ENCODE peak calls at places on chromosomes 2 and 18, in four cellular contexts. V is neural progenitor cell, C is GM13976, J is IMR-90. D is an unnamed sample.

GRCh38 chr2:157056200-157056676 is 201.3 kb upstream of the GALNT5 start:
- DNase-seq in C (no peak), V (no peak), J (peak; percentile 75), D (no peak)

GRCh38 chr2:177114712-177115111 is 97.9 kb upstream of the HNRNPA3 start:
- DNase-seq in C (no peak), J (no peak), V (no peak), D (no peak)

GRCh38 chr2:23381084-23381483 is 3.9 kb upstream of the KLHL29 start:
- DNase-seq in C (no peak), J (peak; percentile 77), V (no peak), D (no peak)

GRCh38 chr2:156064540-156064939 is 268.0 kb downstream of the NR4A2 start:
- DNase-seq in C (no peak), V (no peak), J (no peak), D (no peak)

GRCh38 chr2:29223851-29224692 is 108.9 kb downstream of the CLIP4 start:
- DNase-seq in V (no peak), C (no peak), J (peak; percentile 55), D (no peak)

GRCh38 chr2:191051825-191052778 is 38.1 kb upstream of the STAT1 start:
- DNase-seq in C (peak; percentile 40), J (peak; percentile 74), V (peak; percentile 57), D (no peak)

GRCh38 chr2:65317841-65318240 is 90.2 kb downstream of the ACTR2 start:
- DNase-seq in C (no peak), V (no peak), J (peak; percentile 24), D (no peak)

GRCh38 chr2:232898592-232899541 is 28.8 kb downstream of the SNORC start:
- DNase-seq in V (no peak), C (no peak), J (peak; percentile 75), D (no peak)

GRCh38 chr2:227010433-227010832 is 153.6 kb downstream of the COL4A4 start:
- DNase-seq in V (no peak), C (no peak), J (peak; percentile 53), D (no peak)

GRCh38 chr2:120428748-120429147 is 82.8 kb downstream of the INHBB start:
- DNase-seq in V (no peak), J (no peak), C (no peak), D (no peak)

GRCh38 chr18:73023975-73024374 is 156.2 kb upstream of the NETO1 start:
- DNase-seq in J (no peak), C (no peak), V (no peak), D (no peak)

GRCh38 chr18:73774836-73775509 is 372.7 kb downstream of the FBXO15 start:
- DNase-seq in J (no peak), C (no peak), V (peak; percentile 45), D (no peak)

GRCh38 chr2:7133521-7133920 is 216.3 kb downstream of the RNF144A start:
- DNase-seq in C (no peak), V (no peak), J (no peak), D (no peak)
- TF ChIP-seq CTCF in C (peak; percentile 18), V (no peak), J (no peak), D (peak; percentile 44)

DNA sequence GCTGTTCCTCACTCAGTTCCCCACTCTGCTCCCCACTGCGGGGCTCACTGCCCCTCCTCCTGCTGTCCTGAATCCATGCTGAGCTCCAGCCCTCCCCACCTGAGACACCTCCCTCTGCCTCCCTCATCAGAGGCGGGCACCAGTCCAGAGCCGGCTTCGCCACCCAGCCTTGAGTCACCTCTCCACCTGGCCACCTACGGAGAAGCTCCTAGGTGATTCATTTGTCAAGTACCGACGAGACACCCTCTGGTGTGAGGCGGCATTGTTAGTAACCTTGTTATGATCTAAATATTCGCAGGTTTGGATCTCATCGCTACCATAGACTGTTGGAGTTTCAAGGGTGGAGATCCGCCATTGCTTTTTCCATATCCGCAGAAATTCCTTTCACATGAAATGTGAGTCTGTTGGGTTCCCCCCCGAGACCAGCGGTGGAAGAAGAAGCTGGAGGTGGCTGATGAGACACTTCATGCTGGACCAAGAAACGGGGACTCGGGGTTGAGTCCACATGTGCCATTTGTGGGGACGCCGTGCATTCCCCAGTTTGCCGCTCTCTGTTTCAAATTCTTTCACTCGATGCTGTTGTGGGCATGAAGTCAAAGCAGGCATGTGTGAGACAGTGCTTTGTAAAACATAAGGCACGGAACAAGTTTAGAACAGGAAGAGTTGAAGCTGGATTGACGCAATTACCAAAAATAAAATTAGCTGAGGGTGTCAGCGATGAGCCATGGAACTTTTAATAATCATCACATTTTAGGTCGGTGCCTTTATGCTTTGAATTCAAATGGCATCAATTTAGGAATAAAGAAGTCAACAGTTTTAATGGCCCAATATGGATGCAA is 259.8 kb upstream of the HDAC4 start:
- DNase-seq in C (no peak), V (no peak), J (no peak), D (no peak)
- TF ChIP-seq CTCF in C (no peak), V (no peak), J (no peak), D (no peak)

GRCh38 chr2:46909771-46910419 is 5.7 kb downstream of the MCFD2 start:
- DNase-seq in C (peak; percentile 79), J (peak; percentile 88), V (no peak), D (no peak)

GRCh38 chr2:46915281-46915810 is at the start of gene MCFD2:
- DNase-seq in V (no peak), C (no peak), J (no peak), D (peak; percentile 92)

GRCh38 chr2:46914578-46915230 is 902 bp downstream of the MCFD2 start:
- DNase-seq in J (no peak), V (no peak), C (no peak), D (no peak)

GRCh38 chr2:46915811-46916630 is 415 bp upstream of the MCFD2 start:
- DNase-seq in V (peak; percentile 95), C (peak; percentile 94), J (peak; percentile 91), D (peak; percentile 95)

DNA sequence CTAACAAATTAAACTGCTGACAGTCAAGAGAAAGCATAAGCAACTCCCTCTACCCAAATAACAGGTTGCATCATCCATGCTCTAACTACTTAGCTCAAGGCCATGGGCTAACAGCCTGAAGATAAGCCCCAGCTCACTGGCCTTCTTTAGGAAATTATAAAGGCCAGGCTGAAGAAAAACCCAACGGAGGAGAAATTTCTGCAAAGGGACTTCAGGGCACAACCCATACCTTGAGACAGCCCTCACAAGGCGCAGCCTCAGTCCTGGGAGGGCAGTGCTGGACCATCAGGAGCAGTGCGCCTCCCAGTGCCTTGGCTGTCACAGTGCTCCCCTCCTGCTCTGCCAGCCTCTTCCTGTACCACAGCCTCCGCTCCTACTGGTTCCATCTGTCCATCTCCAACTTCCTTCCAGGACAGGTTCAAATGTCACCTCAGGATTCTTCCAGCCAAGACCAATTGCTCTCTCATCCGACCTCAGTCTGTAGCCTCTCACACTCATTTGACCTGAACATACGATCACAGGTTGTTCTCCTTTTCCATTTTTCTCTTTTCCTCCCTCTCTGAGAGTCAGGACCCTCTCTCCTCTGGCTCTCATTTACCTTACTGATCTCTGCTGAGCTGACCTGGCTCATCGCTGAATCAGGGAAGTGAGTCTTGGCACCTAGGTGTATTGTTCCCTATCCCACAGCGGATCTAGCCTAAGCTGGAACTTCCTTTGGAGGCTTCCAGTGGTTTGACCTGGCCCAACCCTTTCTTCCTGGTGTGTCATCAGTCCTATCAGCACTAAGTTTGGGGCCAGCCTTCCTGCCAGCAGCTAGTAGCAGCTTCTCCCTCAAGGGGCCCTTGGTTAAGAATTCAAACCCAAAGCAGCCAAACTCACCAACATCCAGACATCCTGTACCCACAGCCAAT is 1.9 kb downstream of the MCFD2 start:
- DNase-seq in V (peak; percentile 23), J (peak; percentile 78), C (no peak), D (no peak)
- TF ChIP-seq CTCF in V (peak; percentile 5), J (no peak), C (no peak), D (peak; percentile 13)

DNA sequence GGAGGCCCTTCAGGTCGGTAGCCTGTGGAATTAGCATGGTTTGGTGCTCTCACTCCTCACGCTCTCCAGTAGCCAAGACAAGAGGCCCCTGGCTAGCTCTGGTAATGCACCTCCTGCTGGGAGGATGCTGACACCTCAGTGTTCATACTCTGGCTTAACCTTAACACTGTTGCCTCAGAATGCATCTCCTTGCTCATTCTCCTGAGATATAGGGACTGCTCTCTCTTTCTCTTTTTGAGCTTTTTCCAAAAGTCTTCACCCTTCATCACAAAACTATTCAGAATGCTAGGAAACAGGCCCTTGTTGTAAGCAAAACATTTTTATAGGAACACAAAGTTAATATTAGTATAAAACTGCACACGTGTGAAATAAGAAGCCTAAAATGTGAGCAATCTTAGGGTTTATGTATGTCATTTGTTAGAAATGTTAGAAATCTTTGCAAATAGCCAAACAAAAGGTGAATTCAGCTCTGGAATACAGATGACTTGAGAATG is 17.3 kb upstream of the IMPA2 start:
- DNase-seq in J (peak; percentile 79), V (peak; percentile 37), C (no peak), D (no peak)
- TF ChIP-seq CTCF in J (peak; percentile 46), V (no peak), C (no peak), D (peak; percentile 56)

GRCh38 chr18:10437837-10438236 is 16.6 kb upstream of the APCDD1 start:
- DNase-seq in V (no peak), C (no peak), J (no peak), D (no peak)
- TF ChIP-seq CTCF in V (peak; percentile 57), C (no peak), J (no peak), D (peak; percentile 79)

DNA sequence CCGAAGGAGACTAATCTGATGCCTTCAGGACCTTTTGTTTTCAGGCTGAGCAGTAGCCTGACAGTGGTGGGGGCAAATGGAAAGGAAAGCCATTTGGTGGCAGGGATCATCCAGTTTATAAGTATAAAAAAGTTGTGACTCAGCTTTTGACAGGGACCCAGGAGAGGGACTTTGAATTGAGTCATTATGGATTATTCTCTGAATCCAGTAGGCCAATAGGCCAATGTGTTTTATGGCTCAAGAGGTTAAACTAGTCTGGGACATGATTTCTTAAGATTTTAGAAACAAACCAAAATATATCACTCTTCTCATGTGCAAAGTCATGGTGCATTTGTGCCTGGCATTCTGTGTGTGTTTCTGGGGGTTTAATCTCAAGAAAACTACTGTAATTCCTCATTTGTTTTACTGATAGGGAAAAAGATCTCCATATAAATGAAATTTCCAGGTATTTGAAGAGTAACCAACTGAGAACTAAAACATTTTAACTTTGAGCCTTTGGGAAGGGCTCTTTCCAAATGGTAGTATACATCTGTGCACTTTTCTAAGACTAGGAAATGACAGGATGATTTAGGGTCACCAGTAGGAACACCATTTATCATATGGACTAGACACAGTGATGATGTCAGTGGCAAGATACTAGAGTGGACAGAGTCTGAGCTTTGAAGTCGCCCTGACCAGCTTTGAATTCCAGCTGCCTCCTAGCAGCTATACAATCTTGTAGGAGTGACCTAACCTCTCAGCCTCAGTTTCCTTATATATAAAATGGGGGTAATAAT is 56.6 kb downstream of the E2F6 start:
- DNase-seq in J (no peak), V (no peak), C (no peak), D (no peak)
- TF ChIP-seq CTCF in J (no peak), V (no peak), C (no peak), D (no peak)

DNA sequence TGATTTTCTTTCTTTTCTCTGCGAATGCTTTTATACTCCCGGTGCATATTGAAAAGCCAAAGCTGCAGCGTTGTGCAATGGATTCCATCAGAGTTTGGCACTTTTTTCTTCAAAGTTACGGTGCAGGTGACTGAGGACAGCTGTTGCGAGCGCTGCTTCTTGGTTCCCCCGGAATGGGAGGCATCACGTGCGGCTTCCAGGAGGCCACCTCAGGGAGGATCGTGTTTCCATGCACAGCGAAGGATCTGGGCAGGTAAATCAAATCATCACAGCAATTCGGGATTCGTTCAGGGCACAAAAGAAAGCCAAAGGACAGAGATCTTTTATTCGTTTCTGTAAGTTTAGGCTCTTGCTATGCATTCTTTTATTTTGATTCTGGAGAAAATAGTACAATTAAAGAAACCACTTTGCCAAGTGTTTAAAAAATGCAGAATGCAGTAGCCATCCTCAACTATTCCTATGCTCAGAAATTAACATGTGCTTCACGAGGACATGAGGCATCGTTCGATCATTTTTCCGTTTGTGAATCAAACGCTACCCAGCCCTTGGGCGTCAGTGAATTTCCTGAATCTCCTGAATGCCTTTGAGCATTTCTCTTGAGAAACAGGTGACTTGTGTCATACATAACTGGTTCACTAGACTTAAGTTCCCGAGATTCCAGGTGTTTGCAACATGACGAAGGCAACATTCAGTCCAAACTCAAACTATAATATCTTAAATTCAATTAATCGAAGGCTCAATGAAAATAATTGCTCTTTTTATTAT is 109.9 kb upstream of the ALKAL2 start:
- DNase-seq in V (no peak), J (no peak), C (no peak), D (no peak)
- TF ChIP-seq CTCF in V (no peak), J (no peak), C (no peak), D (no peak)

GRCh38 chr18:76396792-76397191 is 98.2 kb downstream of the ZNF516 start:
- DNase-seq in C (no peak), V (no peak), J (no peak), D (no peak)
- TF ChIP-seq CTCF in C (no peak), V (no peak), J (no peak), D (peak; percentile 16)

D was measured in chondrocyte.